ENCODE peak calls at places on chromosomes 4 and X, in eight cellular contexts. One of them, this sample, is unnamed.

GRCh38 chrX:139234898-139235297 is 295.6 kb upstream of the F9 start:
- DNase-seq in naive thymus-derived CD4-positive, alpha-beta T cell: no peak
- DNase-seq in tibial nerve: no peak
- DNase-seq in cardiac fibroblast: no peak
- DNase-seq in GM23248: no peak
- DNase-seq in SJSA1: no peak
- DNase-seq in brain microvascular endothelial cell: no peak
- DNase-seq in uterus: no peak
- DNase-seq in this sample: no peak

GRCh38 chr4:4735136-4735754 is 124.2 kb upstream of the MSX1 start:
- DNase-seq in tibial nerve: no peak
- DNase-seq in naive thymus-derived CD4-positive, alpha-beta T cell: no peak
- DNase-seq in brain microvascular endothelial cell: no peak
- DNase-seq in GM23248: no peak
- DNase-seq in cardiac fibroblast: no peak
- DNase-seq in SJSA1: no peak
- DNase-seq in uterus: no peak
- DNase-seq in this sample: no peak

GRCh38 chr4:75016472-75016871 is 83.6 kb downstream of the PARM1 start:
- DNase-seq in SJSA1: no peak
- DNase-seq in tibial nerve: no peak
- DNase-seq in brain microvascular endothelial cell: no peak
- DNase-seq in cardiac fibroblast: no peak
- DNase-seq in uterus: no peak
- DNase-seq in naive thymus-derived CD4-positive, alpha-beta T cell: no peak
- DNase-seq in GM23248: no peak
- DNase-seq in this sample: no peak

GRCh38 chrX:48960291-48960690 is 2.9 kb upstream of the OTUD5 start:
- DNase-seq in SJSA1: no peak
- DNase-seq in uterus: no peak
- DNase-seq in cardiac fibroblast: no peak
- DNase-seq in GM23248: no peak
- DNase-seq in naive thymus-derived CD4-positive, alpha-beta T cell: no peak
- DNase-seq in brain microvascular endothelial cell: no peak
- DNase-seq in tibial nerve: peak; percentile 37
- DNase-seq in this sample: no peak

GRCh38 chr4:186942745-186943606 is 219.3 kb upstream of the FAT1 start:
- DNase-seq in GM23248: peak; percentile 36
- DNase-seq in uterus: peak; percentile 26
- DNase-seq in tibial nerve: peak; percentile 36
- DNase-seq in naive thymus-derived CD4-positive, alpha-beta T cell: no peak
- DNase-seq in SJSA1: no peak
- DNase-seq in brain microvascular endothelial cell: no peak
- DNase-seq in cardiac fibroblast: peak; percentile 31
- DNase-seq in this sample: no peak

GRCh38 chr4:4419896-4420295 is 33.0 kb downstream of the NSG1 start:
- DNase-seq in uterus: peak; percentile 5
- DNase-seq in cardiac fibroblast: no peak
- DNase-seq in naive thymus-derived CD4-positive, alpha-beta T cell: no peak
- DNase-seq in SJSA1: peak; percentile 26
- DNase-seq in tibial nerve: no peak
- DNase-seq in GM23248: no peak
- DNase-seq in brain microvascular endothelial cell: no peak
- DNase-seq in this sample: no peak

GRCh38 chr4:10182446-10183424 is 66.1 kb upstream of the WDR1 start:
- DNase-seq in brain microvascular endothelial cell: no peak
- DNase-seq in GM23248: no peak
- DNase-seq in SJSA1: no peak
- DNase-seq in uterus: no peak
- DNase-seq in tibial nerve: no peak
- DNase-seq in naive thymus-derived CD4-positive, alpha-beta T cell: no peak
- DNase-seq in cardiac fibroblast: no peak
- DNase-seq in this sample: no peak

GRCh38 chr4:109846395-109847098 is 1.4 kb upstream of the LRIT3 start:
- DNase-seq in tibial nerve: no peak
- DNase-seq in GM23248: no peak
- DNase-seq in uterus: no peak
- DNase-seq in cardiac fibroblast: no peak
- DNase-seq in naive thymus-derived CD4-positive, alpha-beta T cell: no peak
- DNase-seq in brain microvascular endothelial cell: no peak
- DNase-seq in SJSA1: no peak
- DNase-seq in this sample: no peak

GRCh38 chr4:38151870-38152269 is 191.7 kb downstream of the PTTG2 start:
- DNase-seq in GM23248: peak; percentile 41
- DNase-seq in brain microvascular endothelial cell: peak; percentile 26
- DNase-seq in naive thymus-derived CD4-positive, alpha-beta T cell: no peak
- DNase-seq in SJSA1: no peak
- DNase-seq in cardiac fibroblast: no peak
- DNase-seq in tibial nerve: no peak
- DNase-seq in uterus: no peak
- DNase-seq in this sample: no peak

GRCh38 chr4:56575820-56576429 is 70.3 kb downstream of the ARL9 start:
- DNase-seq in GM23248: peak; percentile 66
- DNase-seq in uterus: no peak
- DNase-seq in tibial nerve: no peak
- DNase-seq in brain microvascular endothelial cell: no peak
- DNase-seq in SJSA1: no peak
- DNase-seq in cardiac fibroblast: peak; percentile 64
- DNase-seq in naive thymus-derived CD4-positive, alpha-beta T cell: no peak
- DNase-seq in this sample: peak; percentile 10

GRCh38 chrX:1444896-1445480 is 7.7 kb downstream of the ASMTL start:
- DNase-seq in tibial nerve: no peak
- DNase-seq in uterus: no peak
- DNase-seq in cardiac fibroblast: no peak
- DNase-seq in brain microvascular endothelial cell: no peak
- DNase-seq in GM23248: no peak
- DNase-seq in SJSA1: peak; percentile 16
- DNase-seq in naive thymus-derived CD4-positive, alpha-beta T cell: no peak
- DNase-seq in this sample: no peak

GRCh38 chr4:24611575-24611974 is 27.2 kb upstream of the DHX15 start:
- DNase-seq in GM23248: no peak
- DNase-seq in brain microvascular endothelial cell: no peak
- DNase-seq in SJSA1: no peak
- DNase-seq in tibial nerve: no peak
- DNase-seq in uterus: no peak
- DNase-seq in cardiac fibroblast: no peak
- DNase-seq in naive thymus-derived CD4-positive, alpha-beta T cell: no peak
- DNase-seq in this sample: no peak

GRCh38 chrX:67673741-67674274 is 130.0 kb downstream of the AR start:
- DNase-seq in uterus: no peak
- DNase-seq in cardiac fibroblast: no peak
- DNase-seq in naive thymus-derived CD4-positive, alpha-beta T cell: no peak
- DNase-seq in GM23248: no peak
- DNase-seq in tibial nerve: no peak
- DNase-seq in SJSA1: no peak
- DNase-seq in brain microvascular endothelial cell: no peak
- DNase-seq in this sample: no peak

GRCh38 chr4:2671267-2671895 is 84.8 kb downstream of the TNIP2 start:
- DNase-seq in naive thymus-derived CD4-positive, alpha-beta T cell: no peak
- DNase-seq in cardiac fibroblast: no peak
- DNase-seq in GM23248: no peak
- DNase-seq in brain microvascular endothelial cell: no peak
- DNase-seq in uterus: no peak
- DNase-seq in tibial nerve: no peak
- DNase-seq in SJSA1: no peak
- DNase-seq in this sample: no peak

GRCh38 chr4:14783011-14783877 is 219.0 kb upstream of the CPEB2 start:
- DNase-seq in tibial nerve: no peak
- DNase-seq in cardiac fibroblast: peak; percentile 90
- DNase-seq in naive thymus-derived CD4-positive, alpha-beta T cell: no peak
- DNase-seq in uterus: no peak
- DNase-seq in GM23248: peak; percentile 39
- DNase-seq in brain microvascular endothelial cell: peak; percentile 94
- DNase-seq in SJSA1: no peak
- DNase-seq in this sample: peak; percentile 85

GRCh38 chr4:53477666-53478065 is 100.2 kb downstream of the FIP1L1 start:
- DNase-seq in GM23248: peak; percentile 44
- DNase-seq in brain microvascular endothelial cell: no peak
- DNase-seq in tibial nerve: no peak
- DNase-seq in naive thymus-derived CD4-positive, alpha-beta T cell: no peak
- DNase-seq in cardiac fibroblast: no peak
- DNase-seq in SJSA1: no peak
- DNase-seq in uterus: no peak
- DNase-seq in this sample: no peak

GRCh38 chr4:1720163-1720983 is 750 bp downstream of the TMEM129 start:
- DNase-seq in naive thymus-derived CD4-positive, alpha-beta T cell: peak; percentile 35
- DNase-seq in brain microvascular endothelial cell: no peak
- DNase-seq in uterus: no peak
- DNase-seq in GM23248: peak; percentile 77
- DNase-seq in SJSA1: no peak
- DNase-seq in tibial nerve: no peak
- DNase-seq in cardiac fibroblast: peak; percentile 51
- DNase-seq in this sample: no peak

GRCh38 chr4:14532436-14532835 is 469.8 kb upstream of the CPEB2 start:
- DNase-seq in cardiac fibroblast: no peak
- DNase-seq in naive thymus-derived CD4-positive, alpha-beta T cell: no peak
- DNase-seq in GM23248: no peak
- DNase-seq in tibial nerve: no peak
- DNase-seq in uterus: no peak
- DNase-seq in SJSA1: no peak
- DNase-seq in brain microvascular endothelial cell: no peak
- DNase-seq in this sample: no peak

GRCh38 chr4:128310266-128310697 is 22.7 kb upstream of the PGRMC2 start:
- DNase-seq in SJSA1: peak; percentile 48
- DNase-seq in uterus: no peak
- DNase-seq in cardiac fibroblast: peak; percentile 32
- DNase-seq in brain microvascular endothelial cell: no peak
- DNase-seq in GM23248: no peak
- DNase-seq in naive thymus-derived CD4-positive, alpha-beta T cell: no peak
- DNase-seq in tibial nerve: no peak
- DNase-seq in this sample: no peak

GRCh38 chrX:37912797-37913196 is 65.4 kb upstream of the DYNLT3 start:
- DNase-seq in naive thymus-derived CD4-positive, alpha-beta T cell: no peak
- DNase-seq in cardiac fibroblast: no peak
- DNase-seq in GM23248: peak; percentile 0
- DNase-seq in tibial nerve: no peak
- DNase-seq in brain microvascular endothelial cell: no peak
- DNase-seq in uterus: no peak
- DNase-seq in SJSA1: no peak
- DNase-seq in this sample: no peak

GRCh38 chrX:2451456-2452316 is 49.1 kb downstream of the DHRSX start:
- DNase-seq in GM23248: peak; percentile 43
- DNase-seq in uterus: no peak
- DNase-seq in cardiac fibroblast: peak; percentile 52
- DNase-seq in tibial nerve: no peak
- DNase-seq in SJSA1: peak; percentile 52
- DNase-seq in naive thymus-derived CD4-positive, alpha-beta T cell: no peak
- DNase-seq in brain microvascular endothelial cell: peak; percentile 78
- DNase-seq in this sample: peak; percentile 20

GRCh38 chrX:54180403-54180802 is 2.7 kb downstream of the FAM120C start:
- DNase-seq in brain microvascular endothelial cell: no peak
- DNase-seq in cardiac fibroblast: peak; percentile 53
- DNase-seq in GM23248: peak; percentile 43
- DNase-seq in tibial nerve: no peak
- DNase-seq in naive thymus-derived CD4-positive, alpha-beta T cell: no peak
- DNase-seq in uterus: no peak
- DNase-seq in SJSA1: no peak
- DNase-seq in this sample: no peak
- H3K4me3 ChIP-seq in brain microvascular endothelial cell: peak overlapping the region; percentile 67
- H3K4me3 ChIP-seq in cardiac fibroblast: peak overlapping the region; percentile 32
- H3K4me3 ChIP-seq in GM23248: peak overlapping the region; percentile 79
- H3K4me3 ChIP-seq in tibial nerve: no peak overlapping the region
- H3K4me3 ChIP-seq in naive thymus-derived CD4-positive, alpha-beta T cell: no peak overlapping the region
- H3K4me3 ChIP-seq in uterus: no peak overlapping the region
- H3K4me3 ChIP-seq in SJSA1: peak overlapping the region; percentile 58
- H3K4me3 ChIP-seq in this sample: peak overlapping the region; percentile 61

GRCh38 chrX:129622757-129623301 is 31.9 kb downstream of the APLN start:
- DNase-seq in SJSA1: peak; percentile 87
- DNase-seq in cardiac fibroblast: peak; percentile 92
- DNase-seq in GM23248: no peak
- DNase-seq in brain microvascular endothelial cell: peak; percentile 64
- DNase-seq in naive thymus-derived CD4-positive, alpha-beta T cell: no peak
- DNase-seq in tibial nerve: no peak
- DNase-seq in uterus: no peak
- DNase-seq in this sample: peak; percentile 69

GRCh38 chrX:129618997-129619396 is 35.8 kb downstream of the APLN start:
- DNase-seq in uterus: no peak
- DNase-seq in GM23248: no peak
- DNase-seq in cardiac fibroblast: no peak
- DNase-seq in brain microvascular endothelial cell: no peak
- DNase-seq in tibial nerve: no peak
- DNase-seq in SJSA1: no peak
- DNase-seq in naive thymus-derived CD4-positive, alpha-beta T cell: no peak
- DNase-seq in this sample: no peak

GRCh38 chrX:129612396-129612795 is 42.4 kb downstream of the APLN start:
- DNase-seq in SJSA1: no peak
- DNase-seq in GM23248: no peak
- DNase-seq in uterus: no peak
- DNase-seq in brain microvascular endothelial cell: no peak
- DNase-seq in naive thymus-derived CD4-positive, alpha-beta T cell: no peak
- DNase-seq in cardiac fibroblast: no peak
- DNase-seq in tibial nerve: no peak
- DNase-seq in this sample: no peak

GRCh38 chrX:129613596-129613995 is 41.2 kb downstream of the APLN start:
- DNase-seq in cardiac fibroblast: peak; percentile 55
- DNase-seq in naive thymus-derived CD4-positive, alpha-beta T cell: no peak
- DNase-seq in uterus: no peak
- DNase-seq in brain microvascular endothelial cell: no peak
- DNase-seq in tibial nerve: no peak
- DNase-seq in SJSA1: no peak
- DNase-seq in GM23248: no peak
- DNase-seq in this sample: no peak

DNA sequence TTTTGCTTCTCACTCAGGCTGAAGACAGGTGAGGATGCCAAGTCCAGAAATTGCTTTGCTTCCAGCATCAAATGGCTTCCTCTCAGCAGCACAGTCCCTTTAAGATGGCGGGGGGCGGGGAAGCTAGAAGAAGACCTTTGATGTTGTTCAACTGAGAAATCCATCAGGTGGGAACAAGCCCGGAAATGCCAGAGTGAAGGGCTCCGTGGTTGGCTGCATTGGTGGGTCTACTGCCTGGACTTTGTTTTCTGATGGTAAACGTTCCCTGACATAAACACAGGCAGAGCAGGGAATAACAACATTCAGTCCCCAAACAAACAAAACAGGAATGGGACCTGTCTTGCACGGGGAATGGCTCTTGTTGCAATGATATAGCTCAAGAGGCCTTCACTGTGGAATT is 37.3 kb downstream of the APLN start:
- DNase-seq in naive thymus-derived CD4-positive, alpha-beta T cell: no peak
- DNase-seq in GM23248: no peak
- DNase-seq in SJSA1: no peak
- DNase-seq in cardiac fibroblast: no peak
- DNase-seq in tibial nerve: no peak
- DNase-seq in brain microvascular endothelial cell: no peak
- DNase-seq in uterus: no peak
- DNase-seq in this sample: no peak
- H3K4me3 ChIP-seq in naive thymus-derived CD4-positive, alpha-beta T cell: no peak overlapping the region
- H3K4me3 ChIP-seq in GM23248: no peak overlapping the region
- H3K4me3 ChIP-seq in SJSA1: no peak overlapping the region
- H3K4me3 ChIP-seq in cardiac fibroblast: no peak overlapping the region
- H3K4me3 ChIP-seq in tibial nerve: no peak overlapping the region
- H3K4me3 ChIP-seq in brain microvascular endothelial cell: no peak overlapping the region
- H3K4me3 ChIP-seq in uterus: no peak overlapping the region
- H3K4me3 ChIP-seq in this sample: no peak overlapping the region

GRCh38 chr4:180060159-180060889 is 2182.9 kb upstream of the TENM3 start:
- DNase-seq in tibial nerve: no peak
- DNase-seq in uterus: no peak
- DNase-seq in brain microvascular endothelial cell: no peak
- DNase-seq in SJSA1: no peak
- DNase-seq in cardiac fibroblast: peak; percentile 1
- DNase-seq in GM23248: peak; percentile 2
- DNase-seq in naive thymus-derived CD4-positive, alpha-beta T cell: no peak
- DNase-seq in this sample: no peak
- H3K4me3 ChIP-seq in tibial nerve: peak overlapping the region; percentile 65
- H3K4me3 ChIP-seq in uterus: no peak overlapping the region
- H3K4me3 ChIP-seq in brain microvascular endothelial cell: peak overlapping the region; percentile 66
- H3K4me3 ChIP-seq in SJSA1: no peak overlapping the region
- H3K4me3 ChIP-seq in cardiac fibroblast: no peak overlapping the region
- H3K4me3 ChIP-seq in GM23248: no peak overlapping the region
- H3K4me3 ChIP-seq in naive thymus-derived CD4-positive, alpha-beta T cell: no peak overlapping the region
- H3K4me3 ChIP-seq in this sample: no peak overlapping the region

GRCh38 chrX:155069414-155069813 is 1.5 kb downstream of the CMC4 start:
- DNase-seq in naive thymus-derived CD4-positive, alpha-beta T cell: no peak
- DNase-seq in brain microvascular endothelial cell: no peak
- DNase-seq in uterus: no peak
- DNase-seq in GM23248: no peak
- DNase-seq in cardiac fibroblast: no peak
- DNase-seq in tibial nerve: no peak
- DNase-seq in SJSA1: no peak
- DNase-seq in this sample: no peak
- H3K4me3 ChIP-seq in naive thymus-derived CD4-positive, alpha-beta T cell: peak overlapping the region; percentile 49
- H3K4me3 ChIP-seq in brain microvascular endothelial cell: peak overlapping the region; percentile 68
- H3K4me3 ChIP-seq in uterus: no peak overlapping the region
- H3K4me3 ChIP-seq in GM23248: peak overlapping the region; percentile 92
- H3K4me3 ChIP-seq in cardiac fibroblast: peak overlapping the region; percentile 59
- H3K4me3 ChIP-seq in tibial nerve: no peak overlapping the region
- H3K4me3 ChIP-seq in SJSA1: peak overlapping the region; percentile 72
- H3K4me3 ChIP-seq in this sample: peak overlapping the region; percentile 62

This sample was measured in skeletal muscle cell.